ENCODE peak calls at places on chromosomes 11 and 22, in eight cellular contexts. Y is H9; I is HFF-Myc; O is NCI-H1417 treated with DMSO at 0.1 percent for 48 hours; F is iPS-NIHi11; P is T1000; J is GM12865; B is CD8-positive, alpha-beta memory T cell. Z is an unnamed sample.

GRCh38 chr22:20155330-20156041 is 4.6 kb upstream of the CCDC188 start:
- DNase-seq in Y (no peak), I (peak; percentile 30), O (peak; percentile 30), F (peak; percentile 45), P (peak; percentile 74), J (peak; percentile 24), B (no peak), Z (no peak)

GRCh38 chr11:46520971-46521745 is 72.7 kb downstream of the AMBRA1 start:
- DNase-seq in Y (no peak), I (peak; percentile 49), O (no peak), F (no peak), P (peak; percentile 10), J (no peak), B (no peak), Z (no peak)

GRCh38 chr11:65934014-65934413 is 11.3 kb upstream of the TSGA10IP start:
- DNase-seq in Y (no peak), I (no peak), O (no peak), F (no peak), P (no peak), J (no peak), B (no peak), Z (no peak)

GRCh38 chr11:2375964-2376551 is 1.1 kb upstream of the CD81 start:
- DNase-seq in Y (no peak), I (no peak), O (no peak), F (no peak), P (no peak), J (no peak), B (no peak), Z (no peak)

GRCh38 chr11:58805065-58805464 is 39.4 kb downstream of the GLYATL2 start:
- DNase-seq in Y (no peak), I (no peak), O (no peak), F (no peak), P (no peak), J (no peak), B (no peak), Z (no peak)

GRCh38 chr11:58965246-58965985 is 26.1 kb downstream of the GLYATL1 start:
- DNase-seq in Y (no peak), I (no peak), O (no peak), F (no peak), P (no peak), J (no peak), B (no peak), Z (no peak)

GRCh38 chr11:86670179-86670578 is 2.2 kb downstream of the ME3 start:
- DNase-seq in Y (no peak), I (no peak), O (no peak), F (no peak), P (no peak), J (no peak), B (no peak), Z (no peak)

GRCh38 chr11:9004310-9004945 is 627 bp upstream of the NRIP3 start:
- DNase-seq in Y (peak; percentile 73), I (no peak), O (no peak), F (peak; percentile 78), P (no peak), J (no peak), B (peak; percentile 27), Z (no peak)

GRCh38 chr22:40050258-40050657 is 55.5 kb downstream of the FAM83F start:
- DNase-seq in Y (no peak), I (no peak), O (no peak), F (no peak), P (no peak), J (peak; percentile 90), B (no peak), Z (no peak)

GRCh38 chr11:12542186-12542935 is 131.9 kb upstream of the TEAD1 start:
- DNase-seq in Y (no peak), I (no peak), O (no peak), F (no peak), P (no peak), J (no peak), B (no peak), Z (no peak)

GRCh38 chr11:11089805-11090204 is 232.0 kb upstream of the ZBED5 start:
- DNase-seq in Y (no peak), I (no peak), O (no peak), F (no peak), P (no peak), J (peak; percentile 59), B (no peak), Z (no peak)

GRCh38 chr11:95229199-95230053 is 1.6 kb downstream of the SESN3 start:
- DNase-seq in Y (no peak), I (no peak), O (peak; percentile 12), F (no peak), P (no peak), J (no peak), B (no peak), Z (no peak)

GRCh38 chr11:11988099-11988651 is 20.3 kb downstream of the DKK3 start:
- DNase-seq in Y (peak; percentile 20), I (no peak), O (no peak), F (no peak), P (no peak), J (no peak), B (no peak), Z (no peak)

GRCh38 chr11:50187220-50187619 is 154.5 kb downstream of the OR4C45 start:
- DNase-seq in Y (no peak), I (no peak), O (no peak), F (no peak), P (no peak), J (no peak), B (no peak), Z (no peak)

GRCh38 chr22:19724927-19725661 is 1.8 kb downstream of the GP1BB start:
- DNase-seq in Y (no peak), I (no peak), O (no peak), F (no peak), P (no peak), J (no peak), B (no peak), Z (no peak)

Z was measured in CD4-positive, alpha-beta T cell.